ENCODE peak calls at places on chromosomes 16 and 17, in seven cellular contexts. One of them, this sample, is unnamed.

GRCh38 chr17:40369923-40370322 is 5.4 kb upstream of the GJD3 start:
- DNase-seq in HCT116: no peak
- DNase-seq in endothelial cell of umbilical vein: no peak
- DNase-seq in PC-3: no peak
- DNase-seq in A673: no peak
- DNase-seq in heart right ventricle: no peak
- DNase-seq in brain microvascular endothelial cell: no peak
- DNase-seq in this sample: no peak

GRCh38 chr17:17693253-17693954 is 12.1 kb downstream of the RAI1 start:
- DNase-seq in PC-3: peak; percentile 74
- DNase-seq in HCT116: no peak
- DNase-seq in endothelial cell of umbilical vein: peak; percentile 81
- DNase-seq in brain microvascular endothelial cell: no peak
- DNase-seq in A673: peak; percentile 44
- DNase-seq in heart right ventricle: no peak
- DNase-seq in this sample: peak; percentile 54

GRCh38 chr17:8606415-8606814 is 24.1 kb downstream of the MYH10 start:
- DNase-seq in PC-3: no peak
- DNase-seq in HCT116: no peak
- DNase-seq in A673: peak; percentile 42
- DNase-seq in brain microvascular endothelial cell: no peak
- DNase-seq in endothelial cell of umbilical vein: peak; percentile 21
- DNase-seq in heart right ventricle: peak; percentile 36
- DNase-seq in this sample: no peak

GRCh38 chr16:87207509-87207908 is 109.7 kb downstream of the C16orf95 start:
- DNase-seq in PC-3: no peak
- DNase-seq in heart right ventricle: no peak
- DNase-seq in A673: no peak
- DNase-seq in brain microvascular endothelial cell: peak; percentile 49
- DNase-seq in HCT116: no peak
- DNase-seq in endothelial cell of umbilical vein: no peak
- DNase-seq in this sample: peak; percentile 26

GRCh38 chr16:974001-974601 is 3.3 kb upstream of the LMF1 start:
- DNase-seq in HCT116: no peak
- DNase-seq in PC-3: no peak
- DNase-seq in A673: no peak
- DNase-seq in brain microvascular endothelial cell: no peak
- DNase-seq in heart right ventricle: no peak
- DNase-seq in endothelial cell of umbilical vein: no peak
- DNase-seq in this sample: no peak

GRCh38 chr16:96935-97381 is 18.9 kb downstream of the MPG start:
- DNase-seq in endothelial cell of umbilical vein: peak; percentile 87
- DNase-seq in HCT116: peak; percentile 41
- DNase-seq in A673: peak; percentile 92
- DNase-seq in heart right ventricle: peak; percentile 87
- DNase-seq in brain microvascular endothelial cell: peak; percentile 74
- DNase-seq in PC-3: peak; percentile 87
- DNase-seq in this sample: peak; percentile 94

GRCh38 chr17:73228748-73229236 is 32.9 kb downstream of the CPSF4L start:
- DNase-seq in A673: peak; percentile 77
- DNase-seq in HCT116: peak; percentile 36
- DNase-seq in PC-3: peak; percentile 94
- DNase-seq in brain microvascular endothelial cell: peak; percentile 84
- DNase-seq in endothelial cell of umbilical vein: peak; percentile 54
- DNase-seq in heart right ventricle: peak; percentile 58
- DNase-seq in this sample: peak; percentile 82

GRCh38 chr17:60773552-60773951 is 95.9 kb downstream of the BCAS3 start:
- DNase-seq in PC-3: no peak
- DNase-seq in brain microvascular endothelial cell: no peak
- DNase-seq in endothelial cell of umbilical vein: no peak
- DNase-seq in A673: no peak
- DNase-seq in HCT116: no peak
- DNase-seq in heart right ventricle: no peak
- DNase-seq in this sample: no peak

GRCh38 chr17:57918017-57918895 is 37.0 kb downstream of the CUEDC1 start:
- DNase-seq in endothelial cell of umbilical vein: no peak
- DNase-seq in HCT116: no peak
- DNase-seq in heart right ventricle: no peak
- DNase-seq in PC-3: peak; percentile 95
- DNase-seq in A673: no peak
- DNase-seq in brain microvascular endothelial cell: no peak
- DNase-seq in this sample: no peak

GRCh38 chr17:71792966-71793365 is 327.9 kb upstream of the SOX9 start:
- DNase-seq in PC-3: peak; percentile 95
- DNase-seq in endothelial cell of umbilical vein: no peak
- DNase-seq in A673: no peak
- DNase-seq in HCT116: no peak
- DNase-seq in brain microvascular endothelial cell: peak; percentile 91
- DNase-seq in heart right ventricle: no peak
- DNase-seq in this sample: peak; percentile 78

GRCh38 chr16:4937782-4938682 is 1.1 kb upstream of the PPL start:
- DNase-seq in heart right ventricle: no peak
- DNase-seq in PC-3: no peak
- DNase-seq in A673: no peak
- DNase-seq in endothelial cell of umbilical vein: no peak
- DNase-seq in brain microvascular endothelial cell: no peak
- DNase-seq in HCT116: no peak
- DNase-seq in this sample: no peak

GRCh38 chr16:52546291-52546941 is 527 bp downstream of the TOX3 start:
- DNase-seq in HCT116: no peak
- DNase-seq in endothelial cell of umbilical vein: no peak
- DNase-seq in heart right ventricle: no peak
- DNase-seq in PC-3: no peak
- DNase-seq in brain microvascular endothelial cell: no peak
- DNase-seq in A673: no peak
- DNase-seq in this sample: no peak

GRCh38 chr17:55845385-55845784 is 94.5 kb downstream of the PCTP start:
- DNase-seq in PC-3: no peak
- DNase-seq in A673: peak; percentile 71
- DNase-seq in brain microvascular endothelial cell: peak; percentile 10
- DNase-seq in HCT116: no peak
- DNase-seq in heart right ventricle: peak; percentile 37
- DNase-seq in endothelial cell of umbilical vein: peak; percentile 26
- DNase-seq in this sample: peak; percentile 20
- TF ChIP-seq CTCF in PC-3: peak; percentile 30
- TF ChIP-seq CTCF in A673: peak; percentile 79
- TF ChIP-seq CTCF in brain microvascular endothelial cell: peak; percentile 77
- TF ChIP-seq CTCF in HCT116: no peak
- TF ChIP-seq CTCF in heart right ventricle: peak; percentile 71
- TF ChIP-seq CTCF in endothelial cell of umbilical vein: peak; percentile 63
- TF ChIP-seq CTCF in this sample: peak; percentile 26

GRCh38 chr17:3569534-3570137 is 12.0 kb upstream of the TRPV3 start:
- DNase-seq in PC-3: no peak
- DNase-seq in brain microvascular endothelial cell: no peak
- DNase-seq in A673: no peak
- DNase-seq in heart right ventricle: no peak
- DNase-seq in HCT116: no peak
- DNase-seq in endothelial cell of umbilical vein: no peak
- DNase-seq in this sample: no peak
- H3K27ac ChIP-seq in PC-3: no peak overlapping the region
- H3K27ac ChIP-seq in brain microvascular endothelial cell: no peak overlapping the region
- H3K27ac ChIP-seq in A673: no peak overlapping the region
- H3K27ac ChIP-seq in heart right ventricle: no peak overlapping the region
- H3K27ac ChIP-seq in HCT116: no peak overlapping the region
- H3K27ac ChIP-seq in endothelial cell of umbilical vein: no peak overlapping the region
- H3K27ac ChIP-seq in this sample: no peak overlapping the region

DNA sequence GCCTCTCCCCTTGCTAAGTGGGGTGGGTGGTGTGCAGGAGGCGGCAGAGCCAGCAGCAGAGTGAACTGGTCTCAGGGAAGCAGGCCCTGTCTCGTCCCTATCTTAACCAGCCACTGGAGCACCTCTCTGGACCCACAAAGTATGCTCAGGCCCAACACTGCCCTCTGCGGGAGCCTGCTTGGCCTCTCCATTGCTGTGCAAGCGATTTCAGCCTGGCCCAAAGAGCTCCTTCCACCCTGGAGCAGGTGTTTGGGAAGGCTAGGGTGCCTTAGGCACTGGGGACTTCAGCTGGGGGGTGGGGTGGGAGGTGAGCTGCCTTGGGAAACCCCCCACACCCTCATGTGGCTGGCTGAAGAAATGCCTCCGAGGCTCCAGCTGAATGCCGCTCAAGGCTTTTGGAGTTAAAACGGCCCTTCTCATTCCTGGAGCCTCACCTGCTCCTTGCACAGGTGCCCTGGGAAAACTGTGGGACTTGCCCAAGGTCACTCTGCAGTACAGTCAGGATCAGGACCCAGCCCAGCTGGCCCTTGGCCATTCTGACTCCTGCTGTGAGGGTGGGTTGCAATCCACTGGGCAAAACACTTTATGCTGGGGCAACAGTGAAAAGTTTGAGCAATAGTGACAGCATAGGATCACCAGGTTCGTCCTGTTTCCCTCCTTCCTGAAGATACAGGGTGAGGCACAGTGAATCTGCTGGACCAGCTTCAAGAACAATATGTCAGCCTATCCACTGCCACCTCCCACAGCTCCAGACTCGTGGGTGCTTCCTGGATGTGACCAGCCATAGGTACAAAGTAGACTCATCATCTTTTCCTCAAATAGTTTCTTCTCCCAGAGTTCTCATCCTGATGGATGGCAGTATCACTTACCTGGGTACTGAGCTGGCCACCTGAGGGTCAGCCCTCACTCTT is 5.9 kb upstream of the UBE2O start:
- DNase-seq in heart right ventricle: peak; percentile 48
- DNase-seq in brain microvascular endothelial cell: peak; percentile 52
- DNase-seq in HCT116: peak; percentile 57
- DNase-seq in endothelial cell of umbilical vein: peak; percentile 54
- DNase-seq in A673: no peak
- DNase-seq in PC-3: peak; percentile 86
- DNase-seq in this sample: peak; percentile 60
- TF ChIP-seq CTCF in heart right ventricle: peak; percentile 62
- TF ChIP-seq CTCF in brain microvascular endothelial cell: peak; percentile 86
- TF ChIP-seq CTCF in HCT116: peak; percentile 83
- TF ChIP-seq CTCF in endothelial cell of umbilical vein: peak; percentile 39
- TF ChIP-seq CTCF in A673: peak; percentile 38
- TF ChIP-seq CTCF in PC-3: peak; percentile 91
- TF ChIP-seq CTCF in this sample: peak; percentile 61

GRCh38 chr16:58716468-58716867 is 17.6 kb downstream of the GOT2 start:
- DNase-seq in endothelial cell of umbilical vein: no peak
- DNase-seq in PC-3: no peak
- DNase-seq in brain microvascular endothelial cell: no peak
- DNase-seq in HCT116: no peak
- DNase-seq in A673: no peak
- DNase-seq in heart right ventricle: no peak
- DNase-seq in this sample: no peak
- H3K27ac ChIP-seq in endothelial cell of umbilical vein: no peak overlapping the region
- H3K27ac ChIP-seq in PC-3: no peak overlapping the region
- H3K27ac ChIP-seq in brain microvascular endothelial cell: no peak overlapping the region
- H3K27ac ChIP-seq in HCT116: no peak overlapping the region
- H3K27ac ChIP-seq in A673: no peak overlapping the region
- H3K27ac ChIP-seq in heart right ventricle: no peak overlapping the region
- H3K27ac ChIP-seq in this sample: no peak overlapping the region

DNA sequence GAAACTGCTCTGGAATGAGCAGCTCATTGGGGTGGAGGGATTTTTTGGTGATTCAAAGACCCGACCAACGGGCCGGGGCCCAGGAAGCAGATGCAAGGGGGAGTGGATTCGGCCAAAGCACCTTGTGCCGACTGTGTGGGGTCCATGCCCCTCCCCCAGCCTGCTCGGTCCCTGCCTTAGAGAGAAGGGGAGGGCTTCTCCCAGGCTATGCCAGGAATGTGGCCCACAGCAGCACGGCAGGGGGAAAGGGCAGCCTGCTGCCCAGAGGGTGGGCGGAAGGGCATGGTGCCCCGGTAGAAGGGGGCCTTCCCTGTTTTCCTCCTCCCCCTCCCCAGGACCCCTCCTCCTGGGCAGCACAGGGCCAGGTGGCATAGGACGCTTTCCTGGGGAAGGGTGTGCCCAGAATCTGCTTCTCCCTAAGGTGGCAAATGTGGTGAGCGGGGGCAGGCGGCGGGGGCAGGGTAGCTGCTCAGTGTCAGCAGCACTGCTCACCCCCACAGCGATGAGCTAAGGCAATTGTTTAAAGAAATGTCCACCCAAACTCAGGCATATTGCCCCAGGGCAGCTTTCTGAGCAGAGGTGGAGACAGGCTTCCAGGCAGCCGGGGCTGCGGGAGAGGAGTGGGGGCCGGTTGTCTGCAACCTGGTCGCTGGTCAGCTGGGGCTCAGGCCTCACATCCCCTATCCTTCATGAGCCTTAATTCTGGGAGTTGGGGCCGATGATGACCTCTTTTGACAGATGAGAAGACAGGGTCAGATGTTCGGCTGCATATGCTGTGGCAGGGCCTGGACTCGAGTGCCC is 33.9 kb upstream of the MLKL start:
- DNase-seq in PC-3: no peak
- DNase-seq in brain microvascular endothelial cell: no peak
- DNase-seq in A673: no peak
- DNase-seq in heart right ventricle: no peak
- DNase-seq in endothelial cell of umbilical vein: no peak
- DNase-seq in HCT116: no peak
- DNase-seq in this sample: no peak
- TF ChIP-seq CTCF in PC-3: no peak
- TF ChIP-seq CTCF in brain microvascular endothelial cell: no peak
- TF ChIP-seq CTCF in A673: no peak
- TF ChIP-seq CTCF in heart right ventricle: no peak
- TF ChIP-seq CTCF in endothelial cell of umbilical vein: no peak
- TF ChIP-seq CTCF in HCT116: no peak
- TF ChIP-seq CTCF in this sample: no peak

DNA sequence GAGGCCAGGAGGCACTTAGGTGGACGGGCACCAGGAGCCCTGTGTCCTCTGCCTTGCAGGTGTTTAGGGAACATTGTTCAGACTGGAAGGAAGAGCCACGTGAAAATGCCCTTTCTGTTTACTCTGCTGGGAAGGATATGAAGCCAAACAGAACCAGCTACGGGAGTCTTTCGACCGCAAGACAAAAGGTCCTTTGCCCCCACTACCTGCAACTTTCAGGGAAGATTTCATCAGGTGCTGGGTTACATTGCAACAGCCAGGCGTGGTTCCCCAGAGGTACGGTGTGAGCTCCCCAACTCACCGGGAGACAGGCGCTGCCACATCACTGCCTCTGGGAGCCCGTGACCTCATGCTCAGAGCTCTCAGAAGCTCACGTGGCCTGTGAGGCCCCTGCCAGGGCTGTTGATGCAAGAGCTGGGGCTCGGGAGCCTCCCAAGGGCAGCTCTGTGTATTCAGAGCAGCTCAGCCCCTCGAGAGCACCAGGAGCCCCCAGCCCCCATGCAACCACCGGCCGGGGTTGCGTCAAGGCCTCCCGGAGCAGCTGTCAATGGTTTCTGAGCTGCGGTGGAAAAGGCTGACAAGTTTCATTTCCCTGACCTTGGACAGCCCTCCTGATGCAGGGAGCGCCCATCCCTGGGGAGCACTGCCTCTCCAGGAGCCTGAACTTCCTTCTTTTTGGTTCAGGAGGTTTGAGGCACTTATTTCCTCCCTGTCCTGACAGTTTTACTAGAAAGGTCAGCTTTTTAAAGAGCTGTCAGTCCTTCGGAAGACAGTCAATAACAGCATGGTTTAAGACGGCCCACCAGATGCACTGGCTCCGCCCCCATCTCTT is 42.1 kb downstream of the TBC1D16 start:
- DNase-seq in endothelial cell of umbilical vein: no peak
- DNase-seq in heart right ventricle: peak; percentile 70
- DNase-seq in PC-3: no peak
- DNase-seq in A673: peak; percentile 45
- DNase-seq in brain microvascular endothelial cell: peak; percentile 78
- DNase-seq in HCT116: no peak
- DNase-seq in this sample: peak; percentile 88
- H3K27ac ChIP-seq in endothelial cell of umbilical vein: no peak overlapping the region
- H3K27ac ChIP-seq in heart right ventricle: peak overlapping the region; percentile 64
- H3K27ac ChIP-seq in PC-3: no peak overlapping the region
- H3K27ac ChIP-seq in A673: peak overlapping the region; percentile 67
- H3K27ac ChIP-seq in brain microvascular endothelial cell: peak overlapping the region; percentile 38
- H3K27ac ChIP-seq in HCT116: no peak overlapping the region
- H3K27ac ChIP-seq in this sample: peak overlapping the region; percentile 86

GRCh38 chr17:37661372-37662014 is 18.2 kb upstream of the DDX52 start:
- DNase-seq in A673: no peak
- DNase-seq in heart right ventricle: no peak
- DNase-seq in endothelial cell of umbilical vein: no peak
- DNase-seq in brain microvascular endothelial cell: no peak
- DNase-seq in HCT116: no peak
- DNase-seq in PC-3: no peak
- DNase-seq in this sample: no peak
- TF ChIP-seq CTCF in A673: no peak
- TF ChIP-seq CTCF in heart right ventricle: no peak
- TF ChIP-seq CTCF in endothelial cell of umbilical vein: no peak
- TF ChIP-seq CTCF in brain microvascular endothelial cell: peak; percentile 40
- TF ChIP-seq CTCF in HCT116: no peak
- TF ChIP-seq CTCF in PC-3: no peak
- TF ChIP-seq CTCF in this sample: no peak

This sample was measured in RWPE1.